ENCODE peak calls at places on chromosome 1, in six cellular contexts. B is right lobe of liver, J is HCT116, M is bronchial epithelial cell, C is tibial nerve, S is neuronal stem cell. V is an unnamed sample.
A peak's percentile ranks its signal among the peaks of the same experiment; 100 is the strongest.

GRCh38 chr1:32447469-32448185 is 17.2 kb upstream of the ZBTB8B start:
- DNase-seq in B (no peak), J (peak; percentile 46), M (peak; percentile 18), C (no peak), S (peak; percentile 67), V (peak; percentile 35)

GRCh38 chr1:165281207-165281901 is 75.2 kb downstream of the LMX1A start:
- DNase-seq in B (no peak), J (no peak), M (no peak), C (no peak), S (no peak), V (no peak)

GRCh38 chr1:46535063-46535462 is 16.4 kb downstream of the KNCN start:
- DNase-seq in B (peak; percentile 74), J (peak; percentile 48), M (peak; percentile 47), C (no peak), S (no peak), V (peak; percentile 32)

GRCh38 chr1:192609110-192610079 is 26.6 kb upstream of the RGS13 start:
- DNase-seq in B (peak; percentile 63), J (no peak), M (no peak), C (peak; percentile 35), S (no peak), V (no peak)

GRCh38 chr1:199122532-199123311 is 483.9 kb downstream of the PTPRC start:
- DNase-seq in B (no peak), J (no peak), M (peak; percentile 84), C (no peak), S (no peak), V (no peak)

GRCh38 chr1:77825356-77825709 is 45.9 kb downstream of the MIGA1 start:
- DNase-seq in B (no peak), J (peak; percentile 38), M (peak; percentile 98), C (peak; percentile 23), S (no peak), V (peak; percentile 69)

GRCh38 chr1:197914510-197914909 is 2.7 kb upstream of the LHX9 start:
- DNase-seq in B (no peak), J (no peak), M (no peak), C (no peak), S (peak; percentile 15), V (no peak)

GRCh38 chr1:23263380-23263887 is 46.1 kb upstream of the HTR1D start:
- DNase-seq in B (no peak), J (no peak), M (no peak), C (no peak), S (peak; percentile 18), V (no peak)

GRCh38 chr1:150981177-150981804 is 801 bp upstream of the ANXA9 start:
- DNase-seq in B (peak; percentile 76), J (no peak), M (peak; percentile 46), C (no peak), S (no peak), V (peak; percentile 72)

GRCh38 chr1:165949335-165950130 is 122.1 kb downstream of the UCK2 start:
- DNase-seq in B (no peak), J (no peak), M (no peak), C (no peak), S (peak; percentile 48), V (peak; percentile 51)

GRCh38 chr1:178607718-178608408 is 95.0 kb downstream of the TEX35 start:
- DNase-seq in B (no peak), J (no peak), M (no peak), C (no peak), S (no peak), V (peak; percentile 12)

GRCh38 chr1:68331117-68331865 is 99.0 kb upstream of the WLS start:
- DNase-seq in B (no peak), J (peak; percentile 47), M (peak; percentile 93), C (no peak), S (no peak), V (peak; percentile 17)

GRCh38 chr1:7633521-7634245 is 137.4 kb upstream of the VAMP3 start:
- DNase-seq in B (no peak), J (no peak), M (no peak), C (no peak), S (no peak), V (no peak)

GRCh38 chr1:52571783-52572182 is 18.9 kb upstream of the TUT4 start:
- DNase-seq in B (no peak), J (no peak), M (no peak), C (no peak), S (no peak), V (peak; percentile 24)

GRCh38 chr1:77010937-77011336 is 143.7 kb downstream of the ST6GALNAC5 start:
- DNase-seq in B (no peak), J (no peak), M (no peak), C (no peak), S (peak; percentile 31), V (no peak)

GRCh38 chr1:208042868-208043267 is 131.9 kb upstream of the CD34 start:
- DNase-seq in B (no peak), J (no peak), M (no peak), C (no peak), S (no peak), V (no peak)

GRCh38 chr1:6222644-6223043 is 13.1 kb downstream of the ICMT start:
- DNase-seq in B (no peak), J (no peak), M (no peak), C (peak; percentile 63), S (no peak), V (no peak)

GRCh38 chr1:17603091-17603841 is 63.8 kb downstream of the ARHGEF10L start:
- DNase-seq in B (no peak), J (no peak), M (no peak), C (no peak), S (no peak), V (peak; percentile 86)

GRCh38 chr1:58809327-58810040 is 25.6 kb upstream of the JUN start:
- DNase-seq in B (no peak), J (no peak), M (peak; percentile 96), C (no peak), S (no peak), V (no peak)

GRCh38 chr1:16068356-16069270 is 4.8 kb downstream of the FAM131C start:
- DNase-seq in B (peak; percentile 91), J (no peak), M (no peak), C (no peak), S (no peak), V (no peak)

GRCh38 chr1:155126494-155127104 is 1.1 kb upstream of the EFNA1 start:
- DNase-seq in B (peak; percentile 89), J (no peak), M (no peak), C (peak; percentile 47), S (no peak), V (peak; percentile 56)

GRCh38 chr1:85707267-85707989 is 805 bp downstream of the ZNHIT6 start:
- DNase-seq in B (no peak), J (no peak), M (peak; percentile 21), C (no peak), S (no peak), V (peak; percentile 5)

GRCh38 chr1:200873671-200874397 is 1.1 kb downstream of the GPR25 start:
- DNase-seq in B (no peak), J (no peak), M (no peak), C (no peak), S (no peak), V (no peak)

GRCh38 chr1:2065699-2066098 is 15.5 kb downstream of the PRKCZ start:
- DNase-seq in B (no peak), J (no peak), M (no peak), C (no peak), S (no peak), V (no peak)
- H3K27me3 ChIP-seq in B (no peaks in the 10 kb centered on the region), J (no peaks in the 10 kb centered on the region), M (no peaks in the 10 kb centered on the region), C (peaks cover 13% of the 10 kb centered on the region), S (peaks cover 7% of the 10 kb centered on the region), V (peaks cover 7% of the 10 kb centered on the region)

DNA sequence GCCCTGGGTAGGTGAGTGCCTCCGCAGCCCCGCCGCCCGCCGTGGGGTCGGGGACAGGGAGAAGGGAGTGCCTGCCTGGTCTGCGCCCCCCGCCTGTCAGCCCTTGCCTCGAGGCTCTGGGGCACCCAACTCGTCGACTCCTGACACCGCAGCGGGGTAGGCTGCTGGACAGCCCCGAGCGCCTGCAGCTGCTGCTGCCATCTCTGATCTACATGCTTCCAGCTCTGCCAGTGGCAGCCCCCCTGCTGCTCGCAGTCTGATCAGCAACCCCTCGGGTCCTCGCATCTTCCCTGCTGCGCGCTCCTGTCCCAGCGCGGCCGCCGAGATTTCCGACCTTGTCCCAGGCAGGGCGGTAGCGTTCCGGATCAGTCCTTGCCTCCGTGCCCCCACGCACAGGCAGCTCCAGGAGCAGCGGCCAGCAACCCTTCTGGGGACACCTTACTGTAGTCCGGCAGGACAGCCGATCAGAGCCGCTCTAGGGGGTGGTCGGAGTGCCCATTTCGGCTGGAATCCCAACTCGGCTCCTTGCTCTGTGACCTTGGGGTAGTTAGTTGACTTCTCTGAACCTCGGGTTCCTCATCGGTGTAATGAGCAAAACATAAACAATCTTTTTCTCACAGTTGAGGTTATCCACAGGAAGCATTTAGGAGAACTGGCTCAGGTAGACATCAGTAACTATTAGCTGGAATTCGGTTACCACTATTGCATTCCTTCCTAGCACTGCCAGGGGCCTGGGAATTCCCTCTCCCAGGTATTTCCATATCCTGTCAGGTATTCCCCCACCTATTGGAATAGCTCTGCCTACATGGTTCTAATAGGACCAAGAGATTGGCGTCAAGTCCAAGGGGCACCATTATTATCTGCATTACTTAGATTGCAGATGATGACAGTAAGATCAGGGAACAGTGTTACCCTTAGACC is 608 bp downstream of the BCAN start:
- DNase-seq in B (no peak), J (no peak), M (no peak), C (no peak), S (no peak), V (peak; percentile 65)
- H3K27me3 ChIP-seq in B (no peaks in the 10 kb centered on the region), J (no peaks in the 10 kb centered on the region), M (peaks cover 71% of the 10 kb centered on the region), C (peaks cover 98% of the 10 kb centered on the region), S (peaks cover 31% of the 10 kb centered on the region), V (peaks cover 7% of the 10 kb centered on the region)

DNA sequence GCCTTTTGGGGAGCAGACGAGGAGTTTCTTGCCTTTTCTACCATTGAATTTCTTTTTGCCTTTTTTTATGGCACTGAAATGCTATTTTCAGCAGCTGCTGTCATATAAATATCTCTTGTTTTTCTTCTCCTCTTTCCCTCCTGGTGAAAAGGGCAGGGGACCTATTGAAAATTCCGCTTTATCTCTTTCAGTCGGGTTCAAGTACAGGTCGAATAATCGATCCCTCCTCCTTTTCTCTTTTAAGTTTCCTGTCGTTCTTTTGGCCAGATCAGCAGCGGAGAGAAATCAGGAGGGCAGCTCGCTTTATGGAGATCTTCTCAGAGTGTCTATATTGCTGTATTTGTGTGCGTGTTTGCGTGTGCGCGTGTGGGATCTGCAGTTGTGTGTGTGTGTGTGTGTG is 67.5 kb upstream of the CASZ1 start:
- DNase-seq in B (no peak), J (no peak), M (no peak), C (no peak), S (no peak), V (no peak)
- H3K27me3 ChIP-seq in B (no peaks in the 10 kb centered on the region), J (peaks cover 9% of the 10 kb centered on the region), M (peaks cover 4% of the 10 kb centered on the region), C (peaks cover 74% of the 10 kb centered on the region), S (peaks cover 84% of the 10 kb centered on the region), V (peaks cover 38% of the 10 kb centered on the region)

DNA sequence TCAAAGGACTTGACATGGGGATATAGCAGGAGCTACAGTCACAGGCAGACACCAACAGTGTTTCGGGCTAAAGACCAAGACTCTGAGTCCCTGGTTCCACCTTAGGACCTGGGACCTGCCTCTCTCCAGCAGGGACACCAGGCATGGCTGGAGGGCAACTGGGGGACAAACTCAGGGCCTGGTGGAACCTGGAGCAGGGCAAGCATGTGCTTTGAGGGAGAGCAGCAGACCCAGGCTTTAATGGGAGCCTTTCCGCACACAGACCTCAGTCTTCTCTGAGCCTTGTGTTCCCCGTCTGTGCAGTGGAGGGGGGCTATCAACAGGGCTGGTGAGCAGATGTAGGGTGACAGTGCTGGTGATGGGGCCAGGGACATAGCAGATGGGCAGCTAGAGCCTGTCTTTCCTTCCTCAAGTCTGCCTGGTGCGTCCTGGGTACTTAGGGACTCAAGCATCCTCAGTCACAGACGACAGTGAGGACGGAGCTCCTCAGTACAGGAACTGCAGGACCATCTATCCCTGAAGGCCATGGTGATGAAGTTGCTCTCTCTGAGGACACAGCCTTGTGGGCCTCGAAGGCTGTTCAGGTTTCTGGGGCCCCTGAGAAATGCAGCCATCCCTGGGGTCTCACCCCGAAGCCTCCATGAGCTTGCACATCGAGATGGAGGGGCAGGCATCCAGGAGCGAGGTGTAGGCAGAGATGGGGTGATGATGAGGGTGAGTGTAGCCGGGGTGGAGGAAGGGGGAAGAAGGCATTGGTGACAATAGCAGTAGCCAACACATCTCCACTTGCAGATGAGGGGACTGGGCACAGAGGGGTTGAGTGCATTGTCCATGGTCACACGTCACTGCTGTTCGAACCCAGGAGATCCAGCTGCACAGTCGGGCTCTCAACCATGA is 593.4 kb downstream of the PTPRU start:
- DNase-seq in B (no peak), J (no peak), M (no peak), C (no peak), S (no peak), V (no peak)
- H3K27me3 ChIP-seq in B (no peaks in the 10 kb centered on the region), J (peaks cover 23% of the 10 kb centered on the region), M (no peaks in the 10 kb centered on the region), C (no peaks in the 10 kb centered on the region), S (no peaks in the 10 kb centered on the region), V (peaks cover 15% of the 10 kb centered on the region)